ENCODE peak calls at places on chromosomes 3 and 15, in four cellular contexts. K is H1, E is K562, Q is HepG2. U is an unnamed sample.
A peak's percentile ranks its signal among the peaks of the same experiment; 100 is the strongest.

GRCh38 chr3:116667791-116668190 is 41.8 kb upstream of the TUSC7 start:
- DNase-seq in K (no peak), Q (no peak), E (no peak), U (no peak)

GRCh38 chr3:69691860-69692259 is 47.4 kb upstream of the MITF start:
- DNase-seq in E (no peak), K (no peak), Q (no peak), U (no peak)

GRCh38 chr3:178845446-178846118 is 226.0 kb downstream of the ZMAT3 start:
- DNase-seq in E (no peak), K (no peak), Q (no peak), U (no peak)

GRCh38 chr15:89129123-89129815 is 41.0 kb downstream of the ABHD2 start:
- DNase-seq in Q (no peak), K (peak; percentile 80), E (peak; percentile 55), U (no peak)

GRCh38 chr3:58059349-58060321 is 51.4 kb downstream of the FLNB start:
- DNase-seq in Q (peak; percentile 99), K (no peak), E (no peak), U (no peak)

GRCh38 chr3:53375019-53375418 is 27.7 kb upstream of the DCP1A start:
- DNase-seq in E (peak; percentile 63), Q (peak; percentile 69), K (peak; percentile 89), U (peak; percentile 65)

GRCh38 chr3:173911446-173911845 is 513.9 kb downstream of the NLGN1 start:
- DNase-seq in K (no peak), E (no peak), Q (no peak), U (no peak)

GRCh38 chr3:73786346-73786807 is 161.6 kb upstream of the PDZRN3 start:
- DNase-seq in K (no peak), E (no peak), Q (no peak), U (no peak)

GRCh38 chr3:123791417-123791816 is 92.7 kb downstream of the MYLK start:
- DNase-seq in K (peak; percentile 26), E (no peak), Q (no peak), U (no peak)

GRCh38 chr3:127670761-127671522 is 1.8 kb upstream of the ABTB1 start:
- DNase-seq in K (no peak), E (no peak), Q (no peak), U (no peak)

GRCh38 chr3:100033184-100033583 is 81.1 kb downstream of the FILIP1L start:
- DNase-seq in E (no peak), Q (no peak), K (no peak), U (no peak)

GRCh38 chr3:184559336-184559735 is 2.2 kb upstream of the EPHB3 start:
- DNase-seq in K (no peak), E (no peak), Q (peak; percentile 65), U (no peak)

GRCh38 chr3:196063456-196063855 is 18.4 kb downstream of the TFRC start:
- DNase-seq in E (no peak), Q (no peak), K (no peak), U (no peak)

GRCh38 chr15:62809106-62809967 is 233.2 kb upstream of the TPM1 start:
- DNase-seq in E (no peak), K (no peak), Q (peak; percentile 23), U (no peak)

GRCh38 chr15:59420986-59421618 is 16.9 kb upstream of the FAM81A start:
- DNase-seq in Q (no peak), K (peak; percentile 64), E (no peak), U (no peak)

GRCh38 chr3:170714151-170714550 is 128.3 kb upstream of the SLC7A14 start:
- DNase-seq in K (no peak), E (no peak), Q (no peak), U (no peak)

GRCh38 chr3:142896201-142896755 is 7.4 kb upstream of the PCOLCE2 start:
- DNase-seq in K (no peak), Q (no peak), E (no peak), U (no peak)

GRCh38 chr3:71964170-71964569 is 179.2 kb upstream of the PROK2 start:
- DNase-seq in K (no peak), E (no peak), Q (no peak), U (no peak)

GRCh38 chr15:93894438-93894837 is 336.9 kb upstream of the MCTP2 start:
- DNase-seq in K (no peak), Q (no peak), E (no peak), U (no peak)

GRCh38 chr3:120182613-120183524 is 88.6 kb upstream of the GSK3B start:
- DNase-seq in K (peak; percentile 38), Q (no peak), E (no peak), U (peak; percentile 26)

GRCh38 chr3:40911928-40912327 is 287.4 kb upstream of the CTNNB1 start:
- DNase-seq in E (no peak), Q (peak; percentile 87), K (no peak), U (no peak)

GRCh38 chr15:60062826-60063225 is 58.7 kb downstream of the FOXB1 start:
- DNase-seq in E (no peak), K (no peak), Q (no peak), U (no peak)

GRCh38 chr3:59654120-59654952 is 604.5 kb upstream of the CFAP20DC start:
- DNase-seq in K (no peak), E (no peak), Q (no peak), U (no peak)

GRCh38 chr3:9203317-9203716 is 46.1 kb downstream of the SRGAP3 start:
- DNase-seq in E (no peak), K (no peak), Q (no peak), U (no peak)

GRCh38 chr3:67564008-67564407 is 90.4 kb downstream of the SUCLG2 start:
- DNase-seq in E (no peak), Q (peak; percentile 24), K (no peak), U (no peak)

GRCh38 chr3:157662171-157662570 is 159.0 kb upstream of the VEPH1 start:
- DNase-seq in E (no peak), K (no peak), Q (no peak), U (no peak)

GRCh38 chr3:139906441-139906840 is 28.5 kb upstream of the CLSTN2 start:
- DNase-seq in E (no peak), K (no peak), Q (peak; percentile 35), U (peak; percentile 40)

GRCh38 chr3:55686720-55687254 is 199.7 kb upstream of the WNT5A start:
- DNase-seq in K (no peak), E (no peak), Q (no peak), U (no peak)

GRCh38 chr3:189330066-189330465 is 158.3 kb downstream of the TPRG1 start:
- DNase-seq in E (no peak), K (no peak), Q (no peak), U (no peak)

GRCh38 chr3:189320511-189320910 is 148.7 kb downstream of the TPRG1 start:
- DNase-seq in Q (no peak), K (no peak), E (no peak), U (no peak)

GRCh38 chr3:189325454-189325853 is 153.7 kb downstream of the TPRG1 start:
- DNase-seq in Q (no peak), K (no peak), E (no peak), U (no peak)

GRCh38 chr3:189322339-189322738 is 150.6 kb downstream of the TPRG1 start:
- DNase-seq in K (no peak), Q (no peak), E (no peak), U (no peak)

GRCh38 chr3:189324538-189325138 is 152.9 kb downstream of the TPRG1 start:
- DNase-seq in K (no peak), Q (peak; percentile 85), E (no peak), U (peak; percentile 99)
- TF ChIP-seq FOSL1 in K (no peak), Q (peak; percentile 29), E (no peak), U (peak; percentile 91)

GRCh38 chr15:91865486-91865885 is 12.0 kb downstream of the SLCO3A1 start:
- DNase-seq in E (no peak), K (no peak), Q (no peak), U (no peak)

GRCh38 chr15:91866371-91866905 is 12.9 kb downstream of the SLCO3A1 start:
- DNase-seq in Q (no peak), E (no peak), K (no peak), U (no peak)

GRCh38 chr15:91865903-91866302 is 12.4 kb downstream of the SLCO3A1 start:
- DNase-seq in E (no peak), Q (no peak), K (no peak), U (no peak)

GRCh38 chr15:91866971-91867372 is 13.5 kb downstream of the SLCO3A1 start:
- DNase-seq in Q (no peak), K (no peak), E (no peak), U (no peak)

GRCh38 chr15:91867581-91868026 is 14.1 kb downstream of the SLCO3A1 start:
- DNase-seq in K (no peak), Q (no peak), E (no peak), U (peak; percentile 61)
- H3K4me3 ChIP-seq in K (no peak overlapping the region), Q (no peak overlapping the region), E (no peak overlapping the region), U (no peak overlapping the region)

GRCh38 chr3:163018067-163018466 is 1521.5 kb downstream of the OTOL1 start:
- DNase-seq in Q (no peak), E (no peak), K (no peak), U (no peak)

GRCh38 chr3:163019260-163019659 is 1522.7 kb downstream of the OTOL1 start:
- DNase-seq in K (no peak), E (no peak), Q (no peak), U (no peak)

GRCh38 chr3:163018664-163019063 is 1522.1 kb downstream of the OTOL1 start:
- DNase-seq in K (no peak), E (no peak), Q (no peak), U (no peak)
- TF ChIP-seq FOSL1 in K (no peak), E (no peak), Q (no peak), U (no peak)

GRCh38 chr15:78069052-78069414 is 8.5 kb downstream of the TBC1D2B start:
- DNase-seq in E (no peak), Q (no peak), K (no peak), U (no peak)
- H3K4me3 ChIP-seq in E (no peak overlapping the region), Q (no peak overlapping the region), K (no peak overlapping the region), U (no peak overlapping the region)

DNA sequence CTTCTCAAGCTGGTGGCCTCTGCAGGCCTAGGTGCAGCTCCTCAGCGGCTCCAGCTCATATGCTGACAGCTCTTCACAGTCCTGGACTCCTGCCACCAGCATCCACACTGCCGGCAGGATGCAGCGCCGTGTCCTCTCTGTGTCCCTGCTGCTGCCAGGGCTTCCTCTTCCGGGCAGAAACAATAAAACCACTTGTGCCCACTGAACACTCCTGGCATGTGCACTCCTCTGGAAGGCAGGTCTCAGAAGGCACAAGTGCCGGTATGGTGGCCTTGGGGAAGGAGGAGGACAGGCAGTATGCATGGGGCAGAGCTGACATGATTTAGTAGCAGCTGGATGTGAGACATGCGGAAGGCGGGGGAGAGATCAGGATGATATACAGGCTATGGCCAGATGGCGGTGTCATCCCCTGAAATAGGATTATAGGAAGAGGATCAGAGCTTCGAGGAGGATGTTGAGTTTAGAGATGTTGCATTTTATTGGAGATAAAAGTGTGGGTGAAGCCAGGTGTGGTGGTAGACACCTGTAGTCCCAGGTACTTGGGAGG is 7.5 kb upstream of the MAN2A2 start:
- DNase-seq in Q (no peak), K (no peak), E (peak; percentile 48), U (no peak)
- TF ChIP-seq FOSL1 in Q (no peak), K (no peak), E (no peak), U (no peak)

DNA sequence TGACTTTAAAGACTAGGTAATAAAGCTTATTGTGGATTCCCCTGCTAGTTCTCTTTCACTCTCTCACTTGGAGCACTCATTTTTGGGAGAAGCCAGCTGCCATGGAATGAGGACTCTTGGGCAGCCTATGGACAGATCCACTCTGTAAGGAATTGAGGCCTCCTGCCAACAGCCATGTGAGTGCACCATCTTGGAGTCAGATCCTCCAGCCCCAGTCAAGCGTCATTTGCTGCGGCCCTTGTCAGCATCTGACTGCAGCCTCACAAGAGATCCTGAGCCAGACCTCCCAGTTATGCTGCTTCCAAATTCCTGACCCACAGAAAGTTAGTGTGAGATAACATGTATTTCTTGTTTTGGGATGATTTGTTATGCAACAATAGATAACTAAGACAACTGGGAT is 101.9 kb downstream of the SEMA6D start:
- DNase-seq in Q (no peak), K (no peak), E (no peak), U (no peak)
- H3K4me3 ChIP-seq in Q (no peak overlapping the region), K (no peak overlapping the region), E (no peak overlapping the region), U (no peak overlapping the region)

U was measured in HCT116.